ENCODE peak calls at places on chromosomes 5 and 9, in four cellular contexts. K is brain pericyte, D is GM10248, I is NCI-H1092 treated with DMSO at 0.1 percent for 48 hours. H is an unnamed sample.
A peak's percentile ranks its signal among the peaks of the same experiment; 100 is the strongest.

GRCh38 chr5:179268399-179268952 is 76.8 kb downstream of the ADAMTS2 start:
- DNase-seq in K (no peak), D (no peak), I (no peak), H (no peak)

GRCh38 chr5:148805323-148806290 is 20.8 kb upstream of the ADRB2 start:
- DNase-seq in D (peak; percentile 30), K (no peak), I (no peak), H (no peak)

GRCh38 chr9:95373069-95373681 is 55.7 kb upstream of the FANCC start:
- DNase-seq in D (no peak), I (peak; percentile 86), K (no peak), H (no peak)

GRCh38 chr5:165296401-165297130 is 1791.1 kb downstream of the MAT2B start:
- DNase-seq in I (no peak), D (no peak), K (no peak), H (no peak)

GRCh38 chr5:1446602-1447343 is 1.5 kb upstream of the SLC6A3 start:
- DNase-seq in K (no peak), D (no peak), I (no peak), H (no peak)

GRCh38 chr9:87800456-87800855 is 74.5 kb downstream of the CTSL start:
- DNase-seq in I (no peak), K (no peak), D (no peak), H (no peak)

GRCh38 chr5:28505121-28505520 is 1466.7 kb upstream of the CDH9 start:
- DNase-seq in K (no peak), D (no peak), I (no peak), H (no peak)

GRCh38 chr9:121286973-121287721 is 19.2 kb downstream of the GSN start:
- DNase-seq in K (peak; percentile 89), I (no peak), D (no peak), H (peak; percentile 96)

GRCh38 chr9:32877103-32877502 is 93.8 kb downstream of the TMEM215 start:
- DNase-seq in D (no peak), I (no peak), K (no peak), H (no peak)

GRCh38 chr5:1907616-1908015 is 24.9 kb upstream of the IRX4 start:
- DNase-seq in I (no peak), D (no peak), K (no peak), H (no peak)

GRCh38 chr5:107864793-107865192 is 194.1 kb upstream of the EFNA5 start:
- DNase-seq in I (no peak), K (no peak), D (no peak), H (no peak)

GRCh38 chr9:113868501-113868900 is 7.6 kb upstream of the ZNF618 start:
- DNase-seq in K (no peak), I (no peak), D (no peak), H (no peak)

H was measured in smooth muscle cell of the brain vasculature.